ENCODE peak calls at places on chromosomes 11 and 22, in six cellular contexts. P is activated CD4-positive, alpha-beta T cell treated with anti-CD3 and anti-CD28 coated beads, Interleukin-2, amount 10 ng/mL, durations not matched to agents 7 days and 5 days; C is cerebellar nuclear complex; X is GM13977; O is stimulated activated effector memory CD8-positive, alpha-beta T cell treated with anti-CD3 and anti-CD28 coated beads, Interleukin-12 subunit alpha, Interleukin-12 subunit beta, amount 100 ng/mL, for 72 hours; J is left ventricle myocardium superior. V is an unnamed sample.

GRCh38 chr11:2694995-2695939 is 4.5 kb downstream of the KCNQ1OT1 start:
- DNase-seq in P (no peak), C (no peak), X (no peak), O (no peak), J (no peak), V (no peak)

GRCh38 chr11:1566381-1567051 is 5.6 kb downstream of the DUSP8 start:
- DNase-seq in P (no peak), C (no peak), X (no peak), O (no peak), J (peak), V (no peak)

GRCh38 chr11:60762851-60763691 is 6.4 kb downstream of the MS4A15 start:
- DNase-seq in P (no peak), C (no peak), X (peak), O (no peak), J (no peak), V (peak)

GRCh38 chr11:16982809-16983208 is 31.4 kb downstream of the PLEKHA7 start:
- DNase-seq in P (no peak), C (no peak), X (no peak), O (no peak), J (no peak), V (no peak)

GRCh38 chr11:85682330-85683305 is 3.4 kb downstream of the CCDC89 start:
- DNase-seq in P (peak), C (peak), X (peak), O (peak), J (peak), V (no peak)

GRCh38 chr22:23065069-23065451 is 5.3 kb upstream of the GNAZ start:
- DNase-seq in P (no peak), C (no peak), X (no peak), O (no peak), J (no peak), V (no peak)

GRCh38 chr11:1499261-1499890 is 12.8 kb upstream of the MOB2 start:
- DNase-seq in P (no peak), C (no peak), X (no peak), O (no peak), J (peak), V (no peak)

GRCh38 chr11:102983491-102983890 is 28.0 kb upstream of the MMP13 start:
- DNase-seq in P (no peak), C (no peak), X (no peak), O (no peak), J (no peak), V (no peak)

GRCh38 chr11:74019860-74020259 is 11.0 kb upstream of the UCP3 start:
- DNase-seq in P (no peak), C (no peak), X (no peak), O (peak), J (no peak), V (peak)

GRCh38 chr11:102914238-102915043 is 39.7 kb upstream of the MMP12 start:
- DNase-seq in P (no peak), C (no peak), X (no peak), O (no peak), J (no peak), V (no peak)

GRCh38 chr11:64869571-64870175 is 8.7 kb downstream of the EHD1 start:
- DNase-seq in P (no peak), C (no peak), X (no peak), O (no peak), J (peak), V (no peak)

GRCh38 chr22:33984741-33985287 is 64.5 kb upstream of the LARGE1 start:
- DNase-seq in P (no peak), C (no peak), X (no peak), O (no peak), J (no peak), V (no peak)

GRCh38 chr11:72716291-72716690 is 35.9 kb downstream of the ARAP1 start:
- DNase-seq in P (no peak), C (no peak), X (no peak), O (no peak), J (no peak), V (no peak)

GRCh38 chr11:1028616-1029015 is 7.9 kb downstream of the MUC6 start:
- DNase-seq in P (no peak), C (no peak), X (no peak), O (no peak), J (no peak), V (no peak)

GRCh38 chr11:109734602-109735001 is 312.6 kb downstream of the C11orf87 start:
- DNase-seq in P (no peak), C (no peak), X (no peak), O (no peak), J (no peak), V (no peak)

GRCh38 chr11:64723117-64723906 is at the start of gene NRXN2:
- DNase-seq in P (peak), C (peak), X (peak), O (peak), J (peak), V (peak)

GRCh38 chr11:111429066-111429506 is 50.0 kb upstream of the POU2AF1 start:
- DNase-seq in P (peak), C (no peak), X (peak), O (peak), J (no peak), V (no peak)

GRCh38 chr11:79471071-79471470 is 30.2 kb upstream of the TENM4 start:
- DNase-seq in P (no peak), C (no peak), X (no peak), O (no peak), J (no peak), V (no peak)

GRCh38 chr22:35782504-35782903 is 64.8 kb downstream of the APOL5 start:
- DNase-seq in P (no peak), C (no peak), X (no peak), O (no peak), J (no peak), V (no peak)

GRCh38 chr22:49278357-49278756 is 549.3 kb downstream of the BRD1 start:
- DNase-seq in P (no peak), C (no peak), X (no peak), O (no peak), J (no peak), V (no peak)

V was measured in GM12878.